ENCODE peak calls at places on chromosomes 13 and 19, in eight cellular contexts. N, E, X, M, J, O, Q and C are unnamed samples.

GRCh38 chr13:111184685-111185401 is 69.7 kb downstream of the ARHGEF7 start:
- DNase-seq in N (peak), E (no peak), X (peak), M (no peak), J (no peak), O (no peak), Q (no peak), C (no peak)

GRCh38 chr13:36712785-36713184 is 39.0 kb downstream of the SERTM1 start:
- DNase-seq in N (no peak), E (no peak), X (no peak), M (no peak), J (no peak), O (no peak), Q (peak), C (no peak)

GRCh38 chr13:51225034-51225433 is 2.8 kb downstream of the FAM124A start:
- DNase-seq in N (no peak), E (no peak), X (no peak), M (no peak), J (no peak), O (no peak), Q (no peak), C (no peak)

GRCh38 chr19:35935911-35936737 is at the start of gene LRFN3:
- DNase-seq in N (peak), E (peak), X (peak), M (no peak), J (peak), O (peak), Q (peak), C (no peak)

GRCh38 chr19:16714702-16715294 is 4.8 kb upstream of the NWD1 start:
- DNase-seq in N (no peak), E (peak), X (peak), M (no peak), J (peak), O (peak), Q (no peak), C (no peak)

GRCh38 chr13:61414686-61415664 is 674 bp downstream of the PCDH20 start:
- DNase-seq in N (no peak), E (peak), X (peak), M (peak), J (no peak), O (peak), Q (peak), C (no peak)

GRCh38 chr13:98986226-98986846 is 8.5 kb upstream of the DOCK9 start:
- DNase-seq in N (no peak), E (no peak), X (no peak), M (no peak), J (no peak), O (peak), Q (no peak), C (no peak)

GRCh38 chr13:97367427-97367826 is 66.5 kb upstream of the RAP2A start:
- DNase-seq in N (peak), E (no peak), X (no peak), M (peak), J (no peak), O (no peak), Q (peak), C (no peak)

GRCh38 chr19:14370169-14370998 is 10.9 kb upstream of the ADGRE5 start:
- DNase-seq in N (no peak), E (no peak), X (no peak), M (no peak), J (no peak), O (no peak), Q (no peak), C (no peak)

GRCh38 chr19:20840371-20840770 is 64.3 kb downstream of the ZNF66 start:
- DNase-seq in N (no peak), E (no peak), X (no peak), M (no peak), J (no peak), O (no peak), Q (no peak), C (no peak)

GRCh38 chr13:44283598-44283997 is 90.0 kb upstream of the SERP2 start:
- DNase-seq in N (no peak), E (no peak), X (no peak), M (no peak), J (no peak), O (no peak), Q (no peak), C (no peak)

GRCh38 chr13:111342716-111343115 is 22.3 kb downstream of the TEX29 start:
- DNase-seq in N (no peak), E (no peak), X (no peak), M (no peak), J (no peak), O (no peak), Q (no peak), C (no peak)

GRCh38 chr19:3054972-3055740 is 7.1 kb downstream of the TLE5 start:
- DNase-seq in N (no peak), E (peak), X (no peak), M (no peak), J (no peak), O (no peak), Q (no peak), C (no peak)

GRCh38 chr19:47790398-47790814 is 11.9 kb downstream of the SELENOW start:
- DNase-seq in N (peak), E (peak), X (peak), M (no peak), J (peak), O (peak), Q (peak), C (no peak)

GRCh38 chr19:47794526-47794925 is 9.8 kb downstream of the TPRX1 start:
- DNase-seq in N (no peak), E (peak), X (no peak), M (no peak), J (no peak), O (no peak), Q (no peak), C (no peak)

GRCh38 chr19:47797996-47798903 is 6.1 kb downstream of the TPRX1 start:
- DNase-seq in N (no peak), E (no peak), X (no peak), M (no peak), J (no peak), O (no peak), Q (no peak), C (no peak)

GRCh38 chr19:47796785-47797184 is 7.6 kb downstream of the TPRX1 start:
- DNase-seq in N (no peak), E (no peak), X (no peak), M (no peak), J (no peak), O (no peak), Q (no peak), C (no peak)

GRCh38 chr19:47792616-47793015 is 11.7 kb downstream of the TPRX1 start:
- DNase-seq in N (no peak), E (no peak), X (no peak), M (no peak), J (no peak), O (no peak), Q (no peak), C (no peak)
- H3K4me3 ChIP-seq in N (no peak), E (no peak), X (no peak), M (no peak), J (no peak), O (no peak), Q (no peak), C (no peak)

GRCh38 chr19:53041366-53041765 is 3.2 kb upstream of the ERVV-2 start:
- DNase-seq in N (no peak), E (no peak), X (no peak), M (no peak), J (no peak), O (no peak), Q (no peak), C (no peak)

GRCh38 chr19:53034948-53035675 is 9.4 kb upstream of the ERVV-2 start:
- DNase-seq in N (no peak), E (no peak), X (no peak), M (no peak), J (no peak), O (no peak), Q (no peak), C (no peak)

GRCh38 chr19:53034054-53034453 is 10.5 kb upstream of the ERVV-2 start:
- DNase-seq in N (no peak), E (no peak), X (no peak), M (no peak), J (no peak), O (no peak), Q (no peak), C (no peak)

GRCh38 chr19:53037101-53038097 is 7.1 kb upstream of the ERVV-2 start:
- DNase-seq in N (no peak), E (no peak), X (peak), M (no peak), J (no peak), O (peak), Q (no peak), C (no peak)
- H3K4me3 ChIP-seq in N (no peak), E (no peak), X (peak), M (peak), J (no peak), O (no peak), Q (peak), C (peak)

DNA sequence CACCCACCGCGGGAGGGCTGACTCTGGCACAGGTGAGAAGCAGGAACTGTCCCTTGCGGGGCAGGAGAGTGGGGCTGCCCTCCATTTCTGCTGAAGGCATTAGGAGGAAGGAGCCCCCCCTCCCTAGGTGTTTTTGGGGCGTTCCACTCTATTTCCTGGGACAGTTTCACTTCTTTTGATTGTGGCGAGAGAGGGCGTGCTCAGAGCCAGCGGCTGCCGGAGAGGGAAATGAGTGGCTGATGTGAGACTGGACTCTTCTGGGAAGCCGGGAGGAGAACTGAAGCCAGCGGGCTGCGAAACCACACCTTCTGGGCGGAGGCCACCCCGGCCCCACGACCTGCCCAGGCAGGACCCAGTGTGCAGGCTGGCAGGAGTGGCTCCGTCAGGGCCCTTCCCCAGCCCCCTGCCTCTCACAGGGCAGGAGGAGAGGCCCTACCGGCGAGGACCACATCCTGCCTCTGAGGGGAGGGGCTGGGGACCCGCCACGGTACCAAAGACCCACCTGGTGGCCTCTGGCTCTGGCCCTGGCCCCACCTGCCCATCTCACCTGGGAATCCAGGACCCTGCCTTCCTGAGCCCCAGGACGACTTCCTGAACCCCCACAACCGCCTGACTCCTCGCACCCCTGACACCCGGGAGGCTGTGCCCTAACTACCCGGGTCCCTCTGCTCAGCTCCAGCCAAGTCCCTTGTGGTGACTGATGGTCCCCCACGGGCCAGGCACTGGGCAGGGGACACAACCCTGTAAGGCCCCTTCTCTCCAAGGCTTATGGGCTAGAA is 25.9 kb downstream of the MPND start:
- DNase-seq in N (peak), E (no peak), X (peak), M (no peak), J (peak), O (no peak), Q (no peak), C (no peak)
- H3K4me3 ChIP-seq in N (peak), E (no peak), X (no peak), M (no peak), J (peak), O (no peak), Q (no peak), C (no peak)

GRCh38 chr13:80408270-80408669 is 67.3 kb upstream of the SPRY2 start:
- DNase-seq in N (no peak), E (peak), X (no peak), M (no peak), J (no peak), O (peak), Q (no peak), C (no peak)

GRCh38 chr13:80419416-80419815 is 78.5 kb upstream of the SPRY2 start:
- DNase-seq in N (no peak), E (no peak), X (no peak), M (no peak), J (no peak), O (no peak), Q (no peak), C (no peak)

DNA sequence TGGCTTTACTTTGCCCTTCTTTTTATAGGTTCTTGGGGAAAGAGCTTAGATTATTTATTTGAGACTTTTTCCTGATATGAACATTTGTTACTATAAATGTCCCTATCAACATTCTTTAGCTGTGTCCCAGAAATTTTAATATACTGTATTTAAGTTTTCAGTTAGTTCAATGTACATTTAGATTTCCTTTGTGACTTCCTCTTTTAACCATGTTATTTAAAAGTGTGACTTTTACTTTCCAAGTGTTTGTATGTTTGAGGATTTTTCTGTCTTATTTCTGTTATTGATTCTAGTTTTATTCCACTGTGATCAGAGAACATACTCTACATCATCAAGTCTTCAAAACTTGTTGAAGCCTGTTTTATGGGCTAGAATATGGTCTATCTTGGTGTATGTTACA is 72.7 kb upstream of the SPRY2 start:
- DNase-seq in N (no peak), E (no peak), X (no peak), M (no peak), J (no peak), O (no peak), Q (no peak), C (no peak)
- H3K4me3 ChIP-seq in N (no peak), E (no peak), X (no peak), M (no peak), J (no peak), O (no peak), Q (no peak), C (no peak)